ENCODE peak calls at places on chromosomes 6 and 20, in six cellular contexts. P is GM19239; B is cardiac muscle cell; I is BJ; G is H7; R is stimulated activated CD8-positive, alpha-beta memory T cell treated with anti-CD3 and anti-CD28 coated beads, Interleukin-12 subunit alpha, Interleukin-12 subunit beta, amount 100 ng/mL, for 4 hours. Y is an unnamed sample.

GRCh38 chr6:161837854-161838253 is 564.0 kb upstream of the AGPAT4 start:
- DNase-seq in G (no peak), B (no peak), R (no peak), P (no peak), I (no peak), Y (no peak)

GRCh38 chr6:70675822-70676221 is 8.1 kb downstream of the SMAP1 start:
- DNase-seq in I (no peak), R (no peak), P (no peak), B (no peak), G (no peak), Y (no peak)

GRCh38 chr20:51412333-51412761 is 130.2 kb downstream of the NFATC2 start:
- DNase-seq in R (no peak), P (no peak), G (peak), I (no peak), B (peak), Y (no peak)

GRCh38 chr6:75896526-75896925 is 147.5 kb downstream of the MYO6 start:
- DNase-seq in P (no peak), R (no peak), B (no peak), G (no peak), I (no peak), Y (no peak)

GRCh38 chr6:157174731-157175130 is 148.6 kb downstream of the TMEM242 start:
- DNase-seq in I (no peak), P (no peak), G (no peak), B (no peak), R (no peak), Y (no peak)

GRCh38 chr6:162177733-162178132 is 549.8 kb downstream of the PRKN start:
- DNase-seq in B (peak), R (no peak), P (no peak), G (peak), I (no peak), Y (no peak)

GRCh38 chr20:54173653-54174451 is at the start of gene CYP24A1:
- DNase-seq in G (peak), B (peak), I (no peak), R (no peak), P (no peak), Y (no peak)

GRCh38 chr6:38080889-38081288 is 261.4 kb downstream of the ZFAND3 start:
- DNase-seq in G (no peak), R (no peak), B (peak), I (no peak), P (no peak), Y (no peak)

GRCh38 chr6:160462116-160462515 is 113.9 kb downstream of the SLC22A3 start:
- DNase-seq in P (no peak), G (no peak), R (no peak), B (no peak), I (no peak), Y (no peak)

GRCh38 chr6:83509416-83509815 is 2.9 kb upstream of the PRSS35 start:
- DNase-seq in P (no peak), G (no peak), I (no peak), R (no peak), B (no peak), Y (no peak)

GRCh38 chr6:158389188-158389919 is 77.1 kb downstream of the TULP4 start:
- DNase-seq in R (no peak), P (no peak), G (no peak), B (no peak), I (no peak), Y (no peak)